ENCODE peak calls at places on chromosomes 6 and 20, in six cellular contexts. A, B, X, U, P and O are unnamed samples.
A peak's percentile ranks its signal among the peaks of the same experiment; 100 is the strongest.

GRCh38 chr6:48613221-48613949 is 502.4 kb upstream of the PTCHD4 start:
- DNase-seq in A (no peak), B (no peak), X (no peak), U (no peak), P (no peak), O (no peak)

GRCh38 chr6:72287801-72288200 is 334.1 kb upstream of the KCNQ5 start:
- DNase-seq in A (no peak), B (no peak), X (no peak), U (no peak), P (no peak), O (no peak)

GRCh38 chr6:24643925-24644324 is 2.1 kb downstream of the KIAA0319 start:
- DNase-seq in A (no peak), B (no peak), X (no peak), U (no peak), P (no peak), O (no peak)

GRCh38 chr6:87110639-87111038 is 15.7 kb upstream of the CGA start:
- DNase-seq in A (no peak), B (no peak), X (no peak), U (no peak), P (no peak), O (no peak)

GRCh38 chr6:41700577-41701347 is 34.6 kb downstream of the TFEB start:
- DNase-seq in A (no peak), B (no peak), X (no peak), U (no peak), P (no peak), O (no peak)

GRCh38 chr20:17964073-17964472 is 4.5 kb downstream of the SNX5 start:
- DNase-seq in A (no peak), B (no peak), X (no peak), U (no peak), P (no peak), O (no peak)

GRCh38 chr6:21109421-21110178 is 484.0 kb upstream of the SOX4 start:
- DNase-seq in A (no peak), B (peak; percentile 60), X (no peak), U (no peak), P (peak; percentile 53), O (no peak)

GRCh38 chr6:154683756-154684523 is 49.3 kb upstream of the SCAF8 start:
- DNase-seq in A (no peak), B (peak; percentile 13), X (no peak), U (no peak), P (peak; percentile 58), O (no peak)

GRCh38 chr20:42565106-42565990 is 624.4 kb downstream of the PTPRT start:
- DNase-seq in A (no peak), B (no peak), X (no peak), U (no peak), P (no peak), O (no peak)

GRCh38 chr6:26336355-26337198 is 28.4 kb upstream of the BTN3A2 start:
- DNase-seq in A (no peak), B (peak; percentile 69), X (no peak), U (no peak), P (peak; percentile 72), O (no peak)

GRCh38 chr20:62018437-62019143 is 47.1 kb downstream of the TAF4 start:
- DNase-seq in A (no peak), B (no peak), X (no peak), U (no peak), P (no peak), O (no peak)

GRCh38 chr6:105374010-105374420 is 28.9 kb downstream of the PREP start:
- DNase-seq in A (no peak), B (peak; percentile 79), X (no peak), U (peak; percentile 73), P (peak; percentile 54), O (no peak)

GRCh38 chr6:33609019-33609418 is 12.1 kb upstream of the ITPR3 start:
- DNase-seq in A (no peak), B (no peak), X (no peak), U (no peak), P (no peak), O (no peak)

GRCh38 chr20:21387528-21387927 is 9.8 kb downstream of the NKX2-4 start:
- DNase-seq in A (no peak), B (no peak), X (no peak), U (no peak), P (no peak), O (no peak)

GRCh38 chr20:57159945-57160610 is 106.4 kb downstream of the BMP7 start:
- DNase-seq in A (no peak), B (no peak), X (no peak), U (no peak), P (no peak), O (no peak)

GRCh38 chr6:10397756-10398438 is 17.0 kb downstream of the TFAP2A start:
- DNase-seq in A (no peak), B (no peak), X (no peak), U (no peak), P (no peak), O (no peak)

GRCh38 chr6:35147101-35147885 is 6.2 kb upstream of the TCP11 start:
- DNase-seq in A (no peak), B (no peak), X (no peak), U (no peak), P (no peak), O (no peak)

GRCh38 chr6:79574636-79575035 is 37.4 kb upstream of the LCA5 start:
- DNase-seq in A (no peak), B (peak; percentile 29), X (no peak), U (peak; percentile 19), P (no peak), O (no peak)

GRCh38 chr6:167827062-167827587 is 414 bp downstream of the AFDN start:
- DNase-seq in A (peak; percentile 26), B (no peak), X (peak; percentile 63), U (no peak), P (no peak), O (no peak)

GRCh38 chr6:26594730-26595632 is 1.8 kb upstream of the ABT1 start:
- DNase-seq in A (peak; percentile 51), B (peak; percentile 77), X (peak; percentile 85), U (peak; percentile 36), P (peak; percentile 78), O (no peak)

GRCh38 chr6:106142876-106143431 is 56.8 kb downstream of the PRDM1 start:
- DNase-seq in A (no peak), B (no peak), X (no peak), U (no peak), P (no peak), O (no peak)

GRCh38 chr6:2103644-2104523 is 141.5 kb downstream of the GMDS start:
- DNase-seq in A (no peak), B (peak; percentile 54), X (no peak), U (peak; percentile 48), P (peak; percentile 60), O (no peak)

GRCh38 chr6:118709859-118710350 is 58.5 kb upstream of the CEP85L start:
- DNase-seq in A (no peak), B (peak; percentile 82), X (no peak), U (no peak), P (peak; percentile 81), O (no peak)

GRCh38 chr6:81734500-81735140 is 17.9 kb downstream of the TENT5A start:
- DNase-seq in A (no peak), B (no peak), X (no peak), U (no peak), P (no peak), O (no peak)

GRCh38 chr6:71886184-71887005 is at the start of gene RIMS1:
- DNase-seq in A (no peak), B (no peak), X (peak; percentile 82), U (peak; percentile 54), P (peak; percentile 63), O (no peak)

GRCh38 chr20:62219992-62220665 is at the start of gene HRH3:
- DNase-seq in A (no peak), B (no peak), X (peak; percentile 80), U (peak; percentile 82), P (peak; percentile 60), O (no peak)

GRCh38 chr6:169253341-169253740 is 305 bp downstream of the THBS2 start:
- DNase-seq in A (peak; percentile 36), B (no peak), X (no peak), U (no peak), P (no peak), O (no peak)

GRCh38 chr6:14822689-14823088 is 423.2 kb upstream of the JARID2 start:
- DNase-seq in A (no peak), B (no peak), X (no peak), U (no peak), P (peak; percentile 36), O (no peak)

GRCh38 chr20:22535483-22535882 is 48.9 kb downstream of the FOXA2 start:
- DNase-seq in A (no peak), B (no peak), X (no peak), U (no peak), P (no peak), O (no peak)

GRCh38 chr20:1388706-1389483 is 4.0 kb downstream of the FKBP1A start:
- DNase-seq in A (no peak), B (no peak), X (no peak), U (no peak), P (no peak), O (no peak)

DNA sequence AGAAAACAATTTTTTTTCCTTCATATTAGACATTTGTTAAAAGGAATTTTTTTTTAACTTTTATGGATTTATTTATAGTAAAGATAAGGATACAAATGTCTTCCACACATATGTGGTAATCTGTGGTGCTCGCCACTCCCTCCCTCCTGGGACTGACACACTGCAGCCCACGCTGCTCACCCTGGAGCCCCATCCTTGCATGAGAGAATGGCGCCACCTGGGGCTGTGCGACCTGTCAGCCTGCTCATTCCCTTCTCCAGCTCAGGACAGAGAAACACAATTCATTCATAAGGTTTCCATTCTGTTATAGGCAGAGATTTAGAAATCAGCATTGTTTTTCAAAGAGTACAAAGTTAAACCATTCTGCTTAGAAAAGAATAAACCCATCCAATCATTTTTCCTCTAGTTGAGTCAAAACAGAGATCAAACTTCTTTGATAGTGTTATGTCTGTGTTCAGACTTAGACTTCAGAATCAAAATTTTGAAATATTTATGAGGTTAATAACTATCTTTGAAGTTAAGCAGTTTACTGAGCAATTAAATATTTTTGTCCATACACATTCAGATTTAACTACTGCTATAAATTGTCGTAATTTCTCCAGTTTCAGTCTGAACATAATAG is 42.8 kb upstream of the DYNLRB1 start:
- DNase-seq in A (peak; percentile 40), B (peak; percentile 16), X (peak; percentile 67), U (peak; percentile 65), P (peak; percentile 64), O (peak; percentile 21)
- TF ChIP-seq CTCF in A (peak; percentile 33), B (peak; percentile 44), X (peak; percentile 56), U (peak; percentile 50), P (peak; percentile 55), O (no peak)

DNA sequence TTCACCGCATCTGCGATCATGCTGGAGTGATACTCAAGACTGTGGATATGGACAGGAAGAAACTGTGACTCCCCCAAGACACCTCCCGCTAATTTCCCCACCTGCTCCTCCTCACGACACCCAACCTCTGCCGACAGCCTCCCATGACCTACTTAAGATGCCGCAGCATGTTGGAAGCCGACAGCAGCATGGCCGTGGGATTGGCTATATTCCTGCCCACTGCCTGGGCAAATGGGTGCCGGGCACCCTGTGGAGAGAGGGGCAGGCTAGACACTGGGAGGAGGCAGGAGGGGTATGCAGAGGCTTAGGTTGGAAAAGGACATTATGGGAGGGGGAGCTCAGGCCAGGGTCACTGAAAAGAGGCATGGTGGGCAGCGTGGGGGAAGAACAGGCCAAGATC is 4.5 kb downstream of the IDH3B start:
- DNase-seq in A (no peak), B (no peak), X (no peak), U (no peak), P (no peak), O (no peak)
- H3K36me3 ChIP-seq in A (no peaks in the 10 kb centered on the region), B (peaks cover 50% of the 10 kb centered on the region), X (peaks cover 60% of the 10 kb centered on the region), U (peaks cover 4% of the 10 kb centered on the region), P (peaks cover 67% of the 10 kb centered on the region), O (peaks cover 40% of the 10 kb centered on the region)

GRCh38 chr6:115190534-115190933 is 847.7 kb upstream of the HS3ST5 start:
- DNase-seq in A (no peak), B (no peak), X (no peak), U (no peak), P (no peak), O (no peak)
- H3K27me3 ChIP-seq in A (no peaks in the 10 kb centered on the region), B (no peaks in the 10 kb centered on the region), X (no peaks in the 10 kb centered on the region), U (no peaks in the 10 kb centered on the region), P (no peaks in the 10 kb centered on the region), O (no peaks in the 10 kb centered on the region)

GRCh38 chr20:58868795-58869194 is 16.3 kb downstream of the GNAS start:
- DNase-seq in A (no peak), B (no peak), X (no peak), U (peak; percentile 50), P (no peak), O (no peak)
- TF ChIP-seq CTCF in A (no peak), B (no peak), X (peak; percentile 17), U (peak; percentile 69), P (peak; percentile 13), O (no peak)